ENCODE peak calls at places on chromosomes 4 and X, in six cellular contexts. V, O, K, C, B and D are unnamed samples.

GRCh38 chr4:153204247-153205027 is at the start of gene TRIM2:
- DNase-seq in V (peak; percentile 79), O (peak; percentile 65), K (peak; percentile 68), C (peak; percentile 92), B (no peak), D (no peak)

GRCh38 chr4:7024336-7024890 is 18.8 kb upstream of the TADA2B start:
- DNase-seq in V (no peak), O (no peak), K (no peak), C (no peak), B (no peak), D (no peak)

GRCh38 chrX:17689971-17690409 is 47.3 kb upstream of the SCML1 start:
- DNase-seq in V (peak; percentile 81), O (peak; percentile 2), K (peak; percentile 39), C (no peak), B (peak; percentile 12), D (no peak)

GRCh38 chr4:6839579-6839978 is 57.1 kb downstream of the KIAA0232 start:
- DNase-seq in V (no peak), O (no peak), K (no peak), C (no peak), B (no peak), D (no peak)

GRCh38 chrX:153469811-153470410 is 465 bp downstream of the HAUS7 start:
- DNase-seq in V (peak; percentile 12), O (no peak), K (no peak), C (no peak), B (peak; percentile 32), D (no peak)

GRCh38 chrX:1086444-1087409 is 125.7 kb downstream of the CRLF2 start:
- DNase-seq in V (no peak), O (no peak), K (no peak), C (no peak), B (no peak), D (no peak)

GRCh38 chr4:57080781-57081650 is 29.2 kb downstream of the IGFBP7 start:
- DNase-seq in V (peak; percentile 96), O (no peak), K (no peak), C (no peak), B (no peak), D (no peak)

GRCh38 chr4:141697116-141697515 is 60.7 kb downstream of the IL15 start:
- DNase-seq in V (no peak), O (no peak), K (no peak), C (no peak), B (no peak), D (no peak)

GRCh38 chr4:7761720-7762119 is 177.9 kb downstream of the AFAP1 start:
- DNase-seq in V (peak; percentile 38), O (peak; percentile 54), K (peak; percentile 67), C (peak; percentile 94), B (peak; percentile 14), D (peak; percentile 94)

GRCh38 chr4:15542795-15543194 is 73.1 kb downstream of the CC2D2A start:
- DNase-seq in V (no peak), O (no peak), K (no peak), C (no peak), B (no peak), D (no peak)

GRCh38 chr4:87525636-87526035 is 3.5 kb downstream of the SPARCL1 start:
- DNase-seq in V (peak; percentile 80), O (no peak), K (peak; percentile 43), C (no peak), B (no peak), D (no peak)